ENCODE peak calls at places on chromosomes 3 and 15, in nine cellular contexts. One of them, this sample, is unnamed. For H3K4me1, the result is how much of the 10 kb centered on the place peaks cover.

GRCh38 chr3:43214616-43215015 is 71.7 kb upstream of the SNRK start:
- DNase-seq in tibial artery: no peak
- DNase-seq in adrenal gland: no peak
- DNase-seq in fibroblast of lung: no peak
- DNase-seq in gastrocnemius medialis: no peak
- DNase-seq in body of pancreas: no peak
- DNase-seq in mammary epithelial cell: peak
- DNase-seq in PC-3: peak
- DNase-seq in Panc1: no peak
- DNase-seq in this sample: no peak

GRCh38 chr3:62493116-62493801 is 119.9 kb upstream of the FEZF2 start:
- DNase-seq in tibial artery: no peak
- DNase-seq in adrenal gland: no peak
- DNase-seq in fibroblast of lung: peak
- DNase-seq in gastrocnemius medialis: no peak
- DNase-seq in body of pancreas: no peak
- DNase-seq in mammary epithelial cell: no peak
- DNase-seq in PC-3: no peak
- DNase-seq in Panc1: no peak
- DNase-seq in this sample: no peak

GRCh38 chr3:112633757-112634156 is 7.2 kb downstream of the CCDC80 start:
- DNase-seq in tibial artery: no peak
- DNase-seq in adrenal gland: no peak
- DNase-seq in fibroblast of lung: peak
- DNase-seq in gastrocnemius medialis: no peak
- DNase-seq in body of pancreas: no peak
- DNase-seq in mammary epithelial cell: no peak
- DNase-seq in PC-3: peak
- DNase-seq in Panc1: no peak
- DNase-seq in this sample: no peak

GRCh38 chr3:98991393-98991792 is 89.9 kb upstream of the DCBLD2 start:
- DNase-seq in tibial artery: no peak
- DNase-seq in adrenal gland: no peak
- DNase-seq in fibroblast of lung: no peak
- DNase-seq in gastrocnemius medialis: no peak
- DNase-seq in body of pancreas: no peak
- DNase-seq in mammary epithelial cell: no peak
- DNase-seq in PC-3: no peak
- DNase-seq in Panc1: no peak
- DNase-seq in this sample: no peak

GRCh38 chr3:98962189-98962930 is 60.9 kb upstream of the DCBLD2 start:
- DNase-seq in tibial artery: no peak
- DNase-seq in adrenal gland: no peak
- DNase-seq in fibroblast of lung: peak
- DNase-seq in gastrocnemius medialis: no peak
- DNase-seq in body of pancreas: no peak
- DNase-seq in mammary epithelial cell: peak
- DNase-seq in PC-3: peak
- DNase-seq in Panc1: no peak
- DNase-seq in this sample: no peak

GRCh38 chr15:82040862-82041261 is 5.0 kb downstream of the MEX3B start:
- DNase-seq in tibial artery: no peak
- DNase-seq in adrenal gland: no peak
- DNase-seq in fibroblast of lung: no peak
- DNase-seq in gastrocnemius medialis: no peak
- DNase-seq in body of pancreas: no peak
- DNase-seq in mammary epithelial cell: no peak
- DNase-seq in PC-3: no peak
- DNase-seq in Panc1: no peak
- DNase-seq in this sample: no peak

GRCh38 chr3:149678365-149678948 is 20.6 kb upstream of the WWTR1 start:
- DNase-seq in tibial artery: no peak
- DNase-seq in adrenal gland: no peak
- DNase-seq in fibroblast of lung: no peak
- DNase-seq in gastrocnemius medialis: no peak
- DNase-seq in body of pancreas: no peak
- DNase-seq in mammary epithelial cell: peak
- DNase-seq in PC-3: peak
- DNase-seq in Panc1: no peak
- DNase-seq in this sample: no peak

GRCh38 chr15:87730706-87731105 is 525.8 kb downstream of the NTRK3 start:
- DNase-seq in tibial artery: no peak
- DNase-seq in adrenal gland: no peak
- DNase-seq in fibroblast of lung: no peak
- DNase-seq in gastrocnemius medialis: no peak
- DNase-seq in body of pancreas: no peak
- DNase-seq in mammary epithelial cell: no peak
- DNase-seq in PC-3: no peak
- DNase-seq in Panc1: no peak
- DNase-seq in this sample: no peak

GRCh38 chr3:30615615-30616346 is 9.4 kb downstream of the TGFBR2 start:
- DNase-seq in tibial artery: no peak
- DNase-seq in adrenal gland: no peak
- DNase-seq in fibroblast of lung: no peak
- DNase-seq in gastrocnemius medialis: no peak
- DNase-seq in body of pancreas: no peak
- DNase-seq in mammary epithelial cell: no peak
- DNase-seq in PC-3: peak
- DNase-seq in Panc1: no peak
- DNase-seq in this sample: no peak

GRCh38 chr3:30617069-30617468 is 10.7 kb downstream of the TGFBR2 start:
- DNase-seq in tibial artery: no peak
- DNase-seq in adrenal gland: no peak
- DNase-seq in fibroblast of lung: no peak
- DNase-seq in gastrocnemius medialis: no peak
- DNase-seq in body of pancreas: no peak
- DNase-seq in mammary epithelial cell: no peak
- DNase-seq in PC-3: no peak
- DNase-seq in Panc1: no peak
- DNase-seq in this sample: no peak

GRCh38 chr3:30614943-30615342 is 8.5 kb downstream of the TGFBR2 start:
- DNase-seq in tibial artery: no peak
- DNase-seq in adrenal gland: no peak
- DNase-seq in fibroblast of lung: no peak
- DNase-seq in gastrocnemius medialis: no peak
- DNase-seq in body of pancreas: no peak
- DNase-seq in mammary epithelial cell: peak
- DNase-seq in PC-3: peak
- DNase-seq in Panc1: no peak
- DNase-seq in this sample: no peak

GRCh38 chr3:30617653-30618052 is 11.3 kb downstream of the TGFBR2 start:
- DNase-seq in tibial artery: no peak
- DNase-seq in adrenal gland: no peak
- DNase-seq in fibroblast of lung: no peak
- DNase-seq in gastrocnemius medialis: no peak
- DNase-seq in body of pancreas: no peak
- DNase-seq in mammary epithelial cell: no peak
- DNase-seq in PC-3: no peak
- DNase-seq in Panc1: no peak
- DNase-seq in this sample: no peak

DNA sequence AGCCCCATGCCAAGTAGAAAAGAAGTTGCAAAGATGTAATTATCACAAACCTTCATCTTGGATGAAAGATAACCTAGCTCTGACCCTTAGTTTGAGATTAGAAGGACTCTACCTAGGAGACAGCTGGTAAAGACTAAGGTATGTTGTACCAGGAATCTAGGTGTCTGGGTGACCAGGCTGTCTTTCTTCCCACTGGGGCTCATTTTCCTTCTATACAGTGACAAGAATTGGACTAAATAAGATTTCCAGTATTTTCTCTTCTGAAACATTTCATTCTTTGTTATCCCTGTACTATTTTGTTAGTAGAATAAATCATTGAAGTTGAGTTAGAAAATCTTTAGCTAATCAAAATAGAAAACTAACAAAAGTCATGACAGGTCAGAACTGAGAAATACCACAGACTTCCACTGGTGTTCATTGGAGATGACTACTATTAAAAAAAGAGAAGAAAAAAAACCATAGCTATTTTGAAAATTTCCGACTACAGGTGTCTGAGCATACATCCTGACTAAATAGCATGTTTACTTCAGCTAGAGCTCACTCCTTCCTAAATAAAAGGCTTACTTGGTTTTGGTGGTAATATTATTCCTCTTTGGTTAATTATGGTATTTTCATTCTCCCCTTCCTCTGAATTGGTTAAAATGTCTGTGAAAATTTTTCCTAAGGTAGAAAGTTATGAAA is 10.1 kb downstream of the TGFBR2 start:
- DNase-seq in tibial artery: no peak
- DNase-seq in adrenal gland: no peak
- DNase-seq in fibroblast of lung: no peak
- DNase-seq in gastrocnemius medialis: no peak
- DNase-seq in body of pancreas: no peak
- DNase-seq in mammary epithelial cell: no peak
- DNase-seq in PC-3: no peak
- DNase-seq in Panc1: no peak
- DNase-seq in this sample: no peak
- H3K4me1 ChIP-seq in tibial artery: half or more
- H3K4me1 ChIP-seq in adrenal gland: half or more
- H3K4me1 ChIP-seq in fibroblast of lung: under half
- H3K4me1 ChIP-seq in gastrocnemius medialis: half or more
- H3K4me1 ChIP-seq in body of pancreas: under half
- H3K4me1 ChIP-seq in mammary epithelial cell: half or more
- H3K4me1 ChIP-seq in PC-3: under half
- H3K4me1 ChIP-seq in Panc1: under half
- H3K4me1 ChIP-seq in this sample: half or more

GRCh38 chr3:32424581-32425250 is 33.1 kb downstream of the CMTM7 start:
- DNase-seq in tibial artery: no peak
- DNase-seq in adrenal gland: no peak
- DNase-seq in fibroblast of lung: no peak
- DNase-seq in gastrocnemius medialis: no peak
- DNase-seq in body of pancreas: no peak
- DNase-seq in mammary epithelial cell: no peak
- DNase-seq in PC-3: no peak
- DNase-seq in Panc1: no peak
- DNase-seq in this sample: no peak

GRCh38 chr3:32422943-32423342 is 31.3 kb downstream of the CMTM7 start:
- DNase-seq in tibial artery: no peak
- DNase-seq in adrenal gland: no peak
- DNase-seq in fibroblast of lung: no peak
- DNase-seq in gastrocnemius medialis: peak
- DNase-seq in body of pancreas: no peak
- DNase-seq in mammary epithelial cell: no peak
- DNase-seq in PC-3: no peak
- DNase-seq in Panc1: no peak
- DNase-seq in this sample: no peak

GRCh38 chr3:32421991-32422859 is 30.6 kb downstream of the CMTM7 start:
- DNase-seq in tibial artery: peak
- DNase-seq in adrenal gland: peak
- DNase-seq in fibroblast of lung: peak
- DNase-seq in gastrocnemius medialis: peak
- DNase-seq in body of pancreas: peak
- DNase-seq in mammary epithelial cell: peak
- DNase-seq in PC-3: peak
- DNase-seq in Panc1: no peak
- DNase-seq in this sample: no peak

GRCh38 chr3:32423956-32424558 is 32.4 kb downstream of the CMTM7 start:
- DNase-seq in tibial artery: no peak
- DNase-seq in adrenal gland: no peak
- DNase-seq in fibroblast of lung: no peak
- DNase-seq in gastrocnemius medialis: no peak
- DNase-seq in body of pancreas: no peak
- DNase-seq in mammary epithelial cell: no peak
- DNase-seq in PC-3: no peak
- DNase-seq in Panc1: no peak
- DNase-seq in this sample: peak

DNA sequence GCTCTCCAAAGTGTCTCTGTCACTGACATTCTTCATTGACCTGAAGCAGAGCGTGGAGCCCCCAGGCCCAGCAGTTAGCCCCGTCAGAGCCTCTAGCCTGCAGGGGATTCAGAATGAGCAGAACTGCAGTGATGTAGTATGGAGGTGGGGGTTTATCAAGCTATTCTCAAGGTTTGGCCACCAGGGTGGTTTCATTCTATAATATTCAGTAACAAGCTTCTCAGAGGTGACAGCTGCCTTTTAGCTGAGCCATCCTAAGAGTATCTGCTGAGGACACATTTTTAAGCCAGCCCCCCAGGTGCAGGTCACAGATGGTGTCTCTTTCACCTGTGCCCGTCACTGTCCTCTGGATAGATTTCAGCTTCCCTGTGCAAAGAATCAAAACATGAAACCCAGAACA is 31.9 kb downstream of the CMTM7 start:
- DNase-seq in tibial artery: no peak
- DNase-seq in adrenal gland: no peak
- DNase-seq in fibroblast of lung: no peak
- DNase-seq in gastrocnemius medialis: no peak
- DNase-seq in body of pancreas: no peak
- DNase-seq in mammary epithelial cell: no peak
- DNase-seq in PC-3: no peak
- DNase-seq in Panc1: no peak
- DNase-seq in this sample: no peak
- H3K4me1 ChIP-seq in tibial artery: under half
- H3K4me1 ChIP-seq in adrenal gland: under half
- H3K4me1 ChIP-seq in fibroblast of lung: under half
- H3K4me1 ChIP-seq in gastrocnemius medialis: under half
- H3K4me1 ChIP-seq in body of pancreas: half or more
- H3K4me1 ChIP-seq in mammary epithelial cell: half or more
- H3K4me1 ChIP-seq in PC-3: half or more
- H3K4me1 ChIP-seq in Panc1: under half
- H3K4me1 ChIP-seq in this sample: half or more

DNA sequence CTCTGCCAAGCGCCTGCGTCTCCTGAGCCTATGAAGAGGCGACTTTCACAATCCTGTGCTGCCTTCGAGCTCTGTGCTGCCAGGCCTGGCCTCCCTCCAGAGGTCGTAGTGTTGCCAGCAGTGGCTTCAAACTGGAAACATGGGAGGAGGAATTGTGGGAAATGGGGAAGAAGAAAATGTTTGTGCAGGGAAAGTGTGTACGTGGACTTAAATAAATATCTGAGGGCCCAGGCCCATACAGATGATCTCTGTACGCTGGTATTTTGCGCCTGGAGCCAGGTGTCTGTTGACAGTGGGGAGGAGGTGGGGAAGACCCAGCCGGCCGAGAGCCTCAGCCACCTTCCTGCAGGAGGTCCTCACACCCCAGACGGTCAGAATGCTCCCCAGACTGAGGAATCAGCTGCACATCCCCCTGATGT is 44.6 kb downstream of the ZBTB38 start:
- DNase-seq in tibial artery: peak
- DNase-seq in adrenal gland: peak
- DNase-seq in fibroblast of lung: peak
- DNase-seq in gastrocnemius medialis: peak
- DNase-seq in body of pancreas: peak
- DNase-seq in mammary epithelial cell: peak
- DNase-seq in PC-3: no peak
- DNase-seq in Panc1: no peak
- DNase-seq in this sample: no peak
- H3K4me1 ChIP-seq in tibial artery: half or more
- H3K4me1 ChIP-seq in adrenal gland: half or more
- H3K4me1 ChIP-seq in fibroblast of lung: half or more
- H3K4me1 ChIP-seq in gastrocnemius medialis: half or more
- H3K4me1 ChIP-seq in body of pancreas: half or more
- H3K4me1 ChIP-seq in mammary epithelial cell: under half
- H3K4me1 ChIP-seq in PC-3: half or more
- H3K4me1 ChIP-seq in Panc1: under half
- H3K4me1 ChIP-seq in this sample: half or more

DNA sequence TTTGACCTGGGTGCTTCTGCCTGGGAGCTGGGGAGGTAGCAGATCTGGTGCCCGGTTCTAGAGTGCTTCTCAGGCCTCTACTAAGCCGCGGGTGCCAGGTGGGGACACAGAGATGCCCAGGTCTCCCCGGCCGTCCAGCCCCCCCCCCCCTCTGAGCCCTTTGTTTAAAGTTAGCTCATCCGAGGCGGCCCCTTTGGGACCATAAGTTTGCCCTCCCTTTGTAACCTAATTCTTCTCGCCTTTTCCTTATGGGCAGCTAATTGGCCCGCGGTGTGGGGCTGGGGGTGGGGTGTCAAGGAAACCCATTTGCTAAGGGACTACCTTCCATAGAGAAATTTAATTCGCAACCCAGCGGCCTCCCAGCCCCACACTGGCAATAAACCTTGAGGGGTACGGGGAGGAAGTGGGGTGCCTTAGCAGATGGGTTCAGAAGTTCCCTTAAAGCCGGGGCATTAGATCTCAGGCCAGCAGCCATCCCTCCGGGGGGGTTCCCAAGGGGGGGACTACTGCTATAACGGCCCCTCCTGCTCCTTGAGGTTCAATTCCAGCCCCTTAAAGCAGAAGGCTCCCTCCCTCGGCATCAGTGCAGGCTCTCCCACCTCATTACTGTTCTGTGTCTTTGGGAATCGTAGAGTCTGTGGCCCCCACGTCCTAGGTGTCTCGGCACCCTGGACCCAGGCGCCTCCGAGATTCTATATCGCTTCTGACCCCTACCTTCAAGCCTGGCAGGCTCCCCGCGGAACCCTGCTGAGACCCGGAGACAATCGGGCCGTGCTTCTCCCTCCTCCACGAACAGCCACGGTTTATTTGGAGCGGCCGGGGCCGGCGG is 1.7 kb downstream of the GATA2 start:
- DNase-seq in tibial artery: peak
- DNase-seq in adrenal gland: no peak
- DNase-seq in fibroblast of lung: no peak
- DNase-seq in gastrocnemius medialis: no peak
- DNase-seq in body of pancreas: peak
- DNase-seq in mammary epithelial cell: no peak
- DNase-seq in PC-3: peak
- DNase-seq in Panc1: no peak
- DNase-seq in this sample: peak
- H3K4me1 ChIP-seq in tibial artery: half or more
- H3K4me1 ChIP-seq in adrenal gland: under half
- H3K4me1 ChIP-seq in fibroblast of lung: under half
- H3K4me1 ChIP-seq in gastrocnemius medialis: under half
- H3K4me1 ChIP-seq in body of pancreas: half or more
- H3K4me1 ChIP-seq in mammary epithelial cell: under half
- H3K4me1 ChIP-seq in PC-3: under half
- H3K4me1 ChIP-seq in Panc1: under half
- H3K4me1 ChIP-seq in this sample: half or more

This sample was measured in CD8-positive, alpha-beta T cell.